ENCODE peak calls at places on chromosomes 5 and 9, in six cellular contexts. B is kidney tubule cell, I is left ventricle myocardium superior, R is adrenal gland, Z is HL-60, G is mucosa of gallbladder. F is an unnamed sample.

GRCh38 chr5:145752947-145753346 is 82.2 kb downstream of the PRELID2 start:
- DNase-seq in B (no peak), R (no peak), I (no peak), Z (no peak), G (no peak), F (no peak)

GRCh38 chr5:147673276-147673675 is 109.3 kb downstream of the JAKMIP2 start:
- DNase-seq in I (no peak), G (no peak), Z (no peak), B (no peak), R (no peak), F (no peak)

GRCh38 chr5:68122439-68122906 is 93.1 kb upstream of the PIK3R1 start:
- DNase-seq in I (no peak), G (peak), B (no peak), Z (no peak), R (no peak), F (no peak)

GRCh38 chr9:132901859-132902831 is 23.4 kb downstream of the SPACA9 start:
- DNase-seq in Z (peak), G (peak), R (peak), B (peak), I (peak), F (peak)

GRCh38 chr9:132670816-132671371 is 630 bp downstream of the GTF3C4 start:
- DNase-seq in R (peak), Z (no peak), B (peak), G (peak), I (no peak), F (no peak)

GRCh38 chr9:14278291-14278721 is 35.6 kb downstream of the NFIB start:
- DNase-seq in I (no peak), R (no peak), Z (no peak), G (no peak), B (peak), F (no peak)

GRCh38 chr5:150114102-150114641 is 27.8 kb upstream of the CSF1R start:
- DNase-seq in G (peak), R (no peak), I (peak), Z (no peak), B (no peak), F (peak)

GRCh38 chr5:16508730-16509531 is 43.3 kb upstream of the ZNF622 start:
- DNase-seq in R (no peak), I (peak), Z (peak), G (peak), B (peak), F (peak)

GRCh38 chr9:69028754-69029153 is 6.8 kb upstream of the FXN start:
- DNase-seq in B (no peak), Z (no peak), G (no peak), R (no peak), I (no peak), F (no peak)

GRCh38 chr9:113988951-113989780 is 88.9 kb downstream of the AMBP start:
- DNase-seq in Z (no peak), R (no peak), B (no peak), I (peak), G (no peak), F (no peak)

GRCh38 chr9:37931586-37931985 is 27.7 kb upstream of the SLC25A51 start:
- DNase-seq in R (no peak), I (no peak), G (no peak), B (no peak), Z (no peak), F (no peak)

GRCh38 chr5:118611332-118611945 is 376.9 kb downstream of the DTWD2 start:
- DNase-seq in B (peak), I (no peak), Z (no peak), R (no peak), G (no peak), F (no peak)

GRCh38 chr9:30197954-30198353 is 2186.5 kb upstream of the ACO1 start:
- DNase-seq in Z (no peak), B (peak), I (no peak), G (no peak), R (no peak), F (no peak)

GRCh38 chr9:134422301-134422700 is 96.0 kb downstream of the RXRA start:
- DNase-seq in Z (no peak), R (peak), G (peak), I (no peak), B (no peak), F (no peak)

GRCh38 chr5:60896991-60897390 is 47.9 kb downstream of the ERCC8 start:
- DNase-seq in Z (no peak), B (no peak), G (no peak), I (no peak), R (no peak), F (no peak)

GRCh38 chr9:131836607-131837315 is 96.9 kb upstream of the RAPGEF1 start:
- DNase-seq in G (no peak), Z (no peak), I (peak), R (no peak), B (no peak), F (no peak)

GRCh38 chr5:5242056-5242455 is 101.9 kb downstream of the ADAMTS16 start:
- DNase-seq in Z (no peak), B (no peak), G (no peak), R (no peak), I (no peak), F (no peak)

GRCh38 chr5:56638061-56638621 is 177.2 kb upstream of the MAP3K1 start:
- DNase-seq in I (no peak), Z (no peak), R (no peak), G (peak), B (peak), F (no peak)

GRCh38 chr9:89978185-89978584 is 373.4 kb downstream of the GADD45G start:
- DNase-seq in Z (no peak), I (no peak), B (peak), G (no peak), R (no peak), F (no peak)